ENCODE peak calls at places on chromosomes 5 and 9, in seven cellular contexts. G, K, E, H, J, L and X are unnamed samples.

GRCh38 chr9:78132688-78133033 is 101.0 kb upstream of the GNAQ start:
- DNase-seq in G (no peak), K (no peak), E (no peak), H (no peak), J (no peak), L (no peak), X (no peak)

GRCh38 chr9:122835313-122835731 is 6.9 kb upstream of the PDCL start:
- DNase-seq in G (peak; percentile 66), K (no peak), E (no peak), H (no peak), J (no peak), L (no peak), X (peak; percentile 40)

GRCh38 chr5:54049144-54049543 is 261.2 kb downstream of the ARL15 start:
- DNase-seq in G (no peak), K (no peak), E (no peak), H (no peak), J (no peak), L (no peak), X (no peak)

GRCh38 chr9:25517701-25518100 is 160.5 kb downstream of the TUSC1 start:
- DNase-seq in G (no peak), K (no peak), E (no peak), H (no peak), J (no peak), L (no peak), X (no peak)

GRCh38 chr5:131419877-131420276 is 156.0 kb downstream of the CDC42SE2 start:
- DNase-seq in G (no peak), K (no peak), E (no peak), H (no peak), J (no peak), L (no peak), X (no peak)

GRCh38 chr5:142472306-142472951 is 147.6 kb upstream of the SPRY4 start:
- DNase-seq in G (peak; percentile 37), K (no peak), E (no peak), H (peak; percentile 44), J (no peak), L (no peak), X (no peak)

GRCh38 chr9:89387970-89388867 is 69.9 kb downstream of the SECISBP2 start:
- DNase-seq in G (no peak), K (no peak), E (no peak), H (no peak), J (peak; percentile 42), L (peak; percentile 78), X (no peak)

GRCh38 chr5:73464016-73464745 is 15.6 kb upstream of the FOXD1 start:
- DNase-seq in G (no peak), K (no peak), E (no peak), H (no peak), J (no peak), L (no peak), X (no peak)

GRCh38 chr5:133744030-133744645 is 131.8 kb upstream of the FSTL4 start:
- DNase-seq in G (peak; percentile 14), K (no peak), E (no peak), H (no peak), J (no peak), L (no peak), X (no peak)

GRCh38 chr5:82863260-82863659 is 213.9 kb downstream of the TMEM167A start:
- DNase-seq in G (no peak), K (no peak), E (no peak), H (no peak), J (no peak), L (no peak), X (no peak)

GRCh38 chr5:82164957-82165698 is 113.0 kb downstream of the RPS23 start:
- DNase-seq in G (peak; percentile 69), K (no peak), E (no peak), H (no peak), J (no peak), L (no peak), X (peak; percentile 43)

GRCh38 chr5:131170540-131171275 is at the start of gene LYRM7:
- DNase-seq in G (peak; percentile 99), K (peak; percentile 99), E (peak; percentile 91), H (peak; percentile 94), J (peak; percentile 96), L (peak; percentile 99), X (peak; percentile 99)

GRCh38 chr9:137286980-137287383 is 9.5 kb downstream of the TOR4A start:
- DNase-seq in G (peak; percentile 91), K (no peak), E (no peak), H (no peak), J (peak; percentile 82), L (no peak), X (peak; percentile 82)

GRCh38 chr5:7754997-7755596 is 95.8 kb downstream of the CFAP90 start:
- DNase-seq in G (peak; percentile 93), K (no peak), E (no peak), H (peak; percentile 8), J (peak; percentile 76), L (peak; percentile 48), X (peak; percentile 90)

GRCh38 chr9:112180387-112180881 is 5.3 kb upstream of the SUSD1 start:
- DNase-seq in G (no peak), K (no peak), E (no peak), H (peak; percentile 36), J (no peak), L (peak; percentile 56), X (no peak)

GRCh38 chr5:163350083-163350482 is 87.3 kb upstream of the CCNG1 start:
- DNase-seq in G (no peak), K (no peak), E (no peak), H (no peak), J (no peak), L (no peak), X (no peak)

GRCh38 chr5:34599471-34600117 is 56.5 kb upstream of the RAI14 start:
- DNase-seq in G (no peak), K (no peak), E (no peak), H (no peak), J (no peak), L (no peak), X (no peak)

GRCh38 chr9:136439550-136440408 is at the start of gene INPP5E:
- DNase-seq in G (peak; percentile 94), K (peak; percentile 85), E (peak; percentile 48), H (peak; percentile 78), J (peak; percentile 82), L (peak; percentile 63), X (peak; percentile 86)

GRCh38 chr5:43401827-43402226 is 10.4 kb downstream of the CCL28 start:
- DNase-seq in G (peak; percentile 70), K (no peak), E (no peak), H (no peak), J (no peak), L (no peak), X (peak; percentile 52)

GRCh38 chr9:129284607-129285291 is 106.7 kb upstream of the IER5L start:
- DNase-seq in G (peak; percentile 38), K (peak; percentile 50), E (no peak), H (no peak), J (no peak), L (no peak), X (no peak)

GRCh38 chr9:136211441-136212344 is 6.8 kb upstream of the LHX3 start:
- DNase-seq in G (no peak), K (no peak), E (no peak), H (no peak), J (no peak), L (no peak), X (no peak)

GRCh38 chr5:96819806-96820205 is 12.1 kb upstream of the ERAP1 start:
- DNase-seq in G (no peak), K (no peak), E (no peak), H (no peak), J (no peak), L (no peak), X (no peak)

GRCh38 chr5:75510417-75510835 is 1.0 kb downstream of the CERT1 start:
- DNase-seq in G (no peak), K (no peak), E (no peak), H (no peak), J (peak; percentile 52), L (no peak), X (no peak)

GRCh38 chr9:128098017-128098935 is 29.3 kb downstream of the PTGES2 start:
- DNase-seq in G (peak; percentile 97), K (peak; percentile 87), E (peak; percentile 46), H (peak; percentile 43), J (peak; percentile 98), L (peak; percentile 99), X (peak; percentile 99)

GRCh38 chr9:128911529-128912035 is 9.2 kb upstream of the PHYHD1 start:
- DNase-seq in G (peak; percentile 87), K (no peak), E (no peak), H (no peak), J (no peak), L (no peak), X (peak; percentile 62)

GRCh38 chr5:144150996-144151395 is 19.5 kb downstream of the YIPF5 start:
- DNase-seq in G (no peak), K (no peak), E (no peak), H (no peak), J (no peak), L (no peak), X (no peak)

GRCh38 chr5:172801184-172801671 is 30.2 kb upstream of the DUSP1 start:
- DNase-seq in G (peak; percentile 21), K (no peak), E (no peak), H (no peak), J (no peak), L (no peak), X (no peak)

GRCh38 chr5:1883120-1883924 is 597 bp upstream of the IRX4 start:
- DNase-seq in G (peak; percentile 79), K (no peak), E (no peak), H (no peak), J (no peak), L (no peak), X (peak; percentile 63)